ENCODE peak calls at places on chromosomes 6 and 20, in five cellular contexts. I is stimulated activated CD4-positive, alpha-beta T cell treated with anti-CD3 and anti-CD28 coated beads, Interleukin-15, amount 100 ng/mL, for 24 hours; D is NCI-H2029; N is cerebellum; A is GM23338. Z is an unnamed sample.

GRCh38 chr20:23129256-23129655 is 43.1 kb upstream of the CD93 start:
- DNase-seq in I (no peak), D (no peak), N (no peak), A (no peak), Z (no peak)

GRCh38 chr6:137875606-137876005 is 8.5 kb downstream of the TNFAIP3 start:
- DNase-seq in I (no peak), D (no peak), N (no peak), A (no peak), Z (no peak)

GRCh38 chr6:135895231-135895931 is 43.9 kb downstream of the PDE7B start:
- DNase-seq in I (no peak), D (no peak), N (no peak), A (no peak), Z (no peak)

GRCh38 chr6:30712441-30712840 is 4.6 kb downstream of the MDC1 start:
- DNase-seq in I (no peak), D (no peak), N (no peak), A (no peak), Z (no peak)

GRCh38 chr20:52402514-52402913 is 210.9 kb upstream of the ZFP64 start:
- DNase-seq in I (no peak), D (no peak), N (no peak), A (no peak), Z (no peak)

GRCh38 chr6:132060591-132060990 is 109.4 kb upstream of the CCN2 start:
- DNase-seq in I (no peak), D (no peak), N (no peak), A (no peak), Z (no peak)

GRCh38 chr20:25148181-25148981 is 47.1 kb upstream of the ENTPD6 start:
- DNase-seq in I (peak), D (no peak), N (peak), A (peak), Z (no peak)

GRCh38 chr20:62703853-62704228 is 4.8 kb upstream of the NTSR1 start:
- DNase-seq in I (no peak), D (no peak), N (no peak), A (no peak), Z (no peak)

GRCh38 chr20:6956056-6956455 is 188.6 kb downstream of the BMP2 start:
- DNase-seq in I (no peak), D (no peak), N (no peak), A (no peak), Z (no peak)

GRCh38 chr6:48542191-48542590 is 431.2 kb upstream of the PTCHD4 start:
- DNase-seq in I (no peak), D (no peak), N (no peak), A (no peak), Z (no peak)

GRCh38 chr20:1830240-1830639 is 65.0 kb upstream of the SIRPA start:
- DNase-seq in I (no peak), D (no peak), N (no peak), A (no peak), Z (no peak)

GRCh38 chr6:153101461-153101860 is 29.6 kb downstream of the RGS17 start:
- DNase-seq in I (no peak), D (no peak), N (no peak), A (no peak), Z (no peak)

GRCh38 chr20:48457261-48458002 is 370.4 kb downstream of the PREX1 start:
- DNase-seq in I (no peak), D (no peak), N (no peak), A (no peak), Z (no peak)